ENCODE peak calls at places on chromosomes 5 and 9, in five cellular contexts. E is colonic mucosa, M is thoracic aorta, W is left ventricle myocardium inferior, F is HCT116. R is an unnamed sample.
A peak's percentile ranks its signal among the peaks of the same experiment; 100 is the strongest.

GRCh38 chr9:12813960-12814876 is 39.4 kb downstream of the LURAP1L start:
- DNase-seq in E (peak; percentile 68), M (peak; percentile 19), W (no peak), F (peak; percentile 97), R (peak; percentile 80)

GRCh38 chr9:136055715-136056545 is 39.2 kb downstream of the NACC2 start:
- DNase-seq in M (no peak), E (no peak), F (no peak), W (no peak), R (peak; percentile 10)

GRCh38 chr5:179137643-179138567 is 77.7 kb downstream of the ZNF354C start:
- DNase-seq in W (no peak), E (no peak), M (no peak), F (no peak), R (peak; percentile 60)

GRCh38 chr5:98635631-98636030 is 137.8 kb upstream of the RGMB start:
- DNase-seq in W (no peak), F (no peak), M (no peak), E (no peak), R (no peak)

GRCh38 chr5:177332031-177332895 is 19.2 kb downstream of the LMAN2 start:
- DNase-seq in W (no peak), M (no peak), E (no peak), F (no peak), R (no peak)

GRCh38 chr5:43354774-43355173 is 41.6 kb upstream of the HMGCS1 start:
- DNase-seq in F (no peak), E (no peak), W (no peak), M (no peak), R (no peak)

GRCh38 chr9:115237383-115238087 is 119.6 kb upstream of the TNC start:
- DNase-seq in F (no peak), W (peak; percentile 33), M (no peak), E (no peak), R (peak; percentile 78)

GRCh38 chr5:138234651-138235050 is 21.5 kb upstream of the CDC23 start:
- DNase-seq in W (no peak), E (no peak), F (no peak), M (no peak), R (no peak)

GRCh38 chr5:172596638-172597231 is 44.3 kb upstream of the NEURL1B start:
- DNase-seq in M (no peak), F (no peak), W (no peak), E (no peak), R (no peak)

GRCh38 chr9:75588808-75589207 is 301.7 kb upstream of the PCSK5 start:
- DNase-seq in E (no peak), M (no peak), W (no peak), F (no peak), R (no peak)

GRCh38 chr5:149212203-149212951 is 59.3 kb upstream of the AFAP1L1 start:
- DNase-seq in W (no peak), E (peak; percentile 31), F (no peak), M (no peak), R (no peak)

GRCh38 chr9:114500583-114501292 is 4.5 kb downstream of the WHRN start:
- DNase-seq in M (no peak), F (no peak), E (no peak), W (no peak), R (no peak)

GRCh38 chr9:24961787-24962186 is 416.1 kb upstream of the IZUMO3 start:
- DNase-seq in M (no peak), F (no peak), E (no peak), W (no peak), R (no peak)

GRCh38 chr9:123470991-123471770 is 115.2 kb downstream of the CRB2 start:
- DNase-seq in E (no peak), M (no peak), F (no peak), W (no peak), R (no peak)

GRCh38 chr5:107917983-107918382 is 247.2 kb upstream of the EFNA5 start:
- DNase-seq in F (no peak), W (no peak), E (no peak), M (no peak), R (no peak)

GRCh38 chr5:39225405-39226099 is 6.2 kb upstream of the FYB1 start:
- DNase-seq in M (no peak), W (no peak), F (no peak), E (no peak), R (no peak)

GRCh38 chr5:39223568-39224156 is 4.3 kb upstream of the FYB1 start:
- DNase-seq in W (no peak), M (no peak), E (no peak), F (no peak), R (no peak)

GRCh38 chr5:39224196-39224754 is 4.9 kb upstream of the FYB1 start:
- DNase-seq in F (no peak), E (peak; percentile 66), M (no peak), W (no peak), R (no peak)

GRCh38 chr5:39226558-39226957 is 7.2 kb upstream of the FYB1 start:
- DNase-seq in M (no peak), W (no peak), E (no peak), F (no peak), R (no peak)

DNA sequence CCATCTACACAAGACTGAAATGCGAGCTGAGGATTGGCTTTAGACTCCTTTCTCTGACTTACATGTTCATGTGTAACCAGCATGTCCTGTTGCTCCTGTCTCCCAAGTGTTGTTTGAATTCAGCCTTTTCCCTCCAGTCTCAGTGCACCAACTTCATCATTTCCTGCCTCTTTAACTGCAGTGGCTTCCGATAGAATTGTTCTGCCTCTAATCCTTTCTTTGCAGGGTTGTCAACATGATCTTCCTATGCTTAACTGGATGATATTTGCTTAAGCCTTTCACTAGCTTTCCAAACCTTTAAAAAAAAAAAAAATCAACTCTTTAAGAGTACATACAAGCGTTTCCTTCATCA is 6.7 kb upstream of the FYB1 start:
- DNase-seq in M (no peak), W (no peak), E (no peak), F (no peak), R (no peak)
- H3K4me1 ChIP-seq in M (no peaks in the 10 kb centered on the region), W (no peaks in the 10 kb centered on the region), E (peaks cover 10% of the 10 kb centered on the region), F (no peaks in the 10 kb centered on the region), R (no peaks in the 10 kb centered on the region)

DNA sequence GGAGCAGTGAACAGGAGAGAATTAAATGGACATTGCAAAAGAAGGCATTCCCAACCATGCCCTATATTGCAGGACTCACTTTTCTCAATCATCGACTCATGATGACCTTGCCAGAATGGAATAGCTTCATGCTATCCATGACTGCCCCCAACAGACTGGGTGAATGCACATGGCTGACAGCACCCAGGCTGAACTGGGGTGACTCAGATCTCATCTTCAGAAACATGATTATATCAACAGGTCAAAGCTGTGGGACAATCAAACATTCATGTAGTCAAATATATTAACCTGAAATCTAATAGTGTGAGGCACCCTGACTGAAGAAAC is 34.7 kb upstream of the MIER3 start:
- DNase-seq in W (no peak), M (no peak), E (no peak), F (no peak), R (no peak)
- H3K27ac ChIP-seq in W (no peak overlapping the region), M (no peak overlapping the region), E (no peak overlapping the region), F (no peak overlapping the region), R (no peak overlapping the region)

DNA sequence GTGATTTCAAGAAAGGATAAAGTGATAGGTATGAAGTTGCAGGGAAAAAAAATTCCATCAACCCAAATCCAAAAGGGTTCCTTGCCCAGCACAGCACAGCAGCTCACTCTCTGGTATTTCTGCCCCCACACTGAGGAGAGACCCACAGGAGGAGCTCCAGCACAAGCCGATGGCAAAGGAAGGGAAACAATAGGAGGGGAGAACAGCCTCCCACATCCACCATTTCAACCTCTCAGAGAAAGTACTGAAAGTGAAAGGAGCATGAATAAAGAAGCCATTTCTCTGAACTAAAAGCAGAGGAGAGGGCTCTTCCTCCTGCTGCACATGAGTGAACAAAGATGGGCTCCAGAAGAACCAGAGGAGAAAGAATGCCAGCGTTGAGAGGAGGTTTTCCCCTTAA is 54.9 kb upstream of the ZSWIM6 start:
- DNase-seq in F (no peak), E (no peak), W (no peak), M (no peak), R (no peak)
- TF ChIP-seq CTCF in F (no peak), E (no peak), W (peak; percentile 35), M (no peak), R (peak; percentile 13)

GRCh38 chr9:96176901-96177718 is 124.9 kb downstream of the HSD17B3 start:
- DNase-seq in F (no peak), E (peak; percentile 58), W (no peak), M (no peak), R (peak; percentile 33)

GRCh38 chr9:96173640-96174039 is 128.3 kb downstream of the HSD17B3 start:
- DNase-seq in W (no peak), F (no peak), E (no peak), M (no peak), R (no peak)

GRCh38 chr9:96177719-96178028 is 124.3 kb downstream of the HSD17B3 start:
- DNase-seq in F (no peak), E (no peak), M (no peak), W (no peak), R (no peak)

GRCh38 chr9:96172797-96173196 is 129.2 kb downstream of the HSD17B3 start:
- DNase-seq in W (no peak), M (no peak), F (no peak), E (no peak), R (no peak)

DNA sequence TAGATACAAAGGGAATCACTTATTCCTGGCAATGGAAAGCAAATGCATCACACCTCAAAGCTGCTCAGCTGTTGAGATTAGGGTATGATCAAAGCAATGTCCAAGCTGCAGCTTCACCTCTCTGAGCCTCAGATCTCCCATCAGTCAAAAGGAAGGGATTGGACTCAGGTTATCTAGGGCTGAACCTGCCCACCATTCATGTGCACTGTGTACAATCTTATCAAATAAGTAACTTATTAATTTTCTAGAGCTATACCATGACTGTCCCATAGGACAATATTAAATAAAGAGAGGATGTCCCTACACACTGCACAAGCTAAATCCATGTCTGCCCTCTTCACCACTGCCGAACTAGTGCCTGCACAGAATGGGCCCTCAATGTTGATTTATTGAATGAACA is 127.0 kb downstream of the HSD17B3 start:
- DNase-seq in E (no peak), W (no peak), F (no peak), M (no peak), R (no peak)
- H3K4me1 ChIP-seq in E (peaks cover 5% of the 10 kb centered on the region), W (peaks cover 5% of the 10 kb centered on the region), F (no peaks in the 10 kb centered on the region), M (no peaks in the 10 kb centered on the region), R (peaks cover 16% of the 10 kb centered on the region)

GRCh38 chr5:31617867-31618266 is 21.1 kb upstream of the PDZD2 start:
- DNase-seq in W (no peak), M (no peak), E (no peak), F (no peak), R (no peak)
- H3K27ac ChIP-seq in W (peak overlapping the region; percentile 74), M (no peak overlapping the region), E (no peak overlapping the region), F (no peak overlapping the region), R (no peak overlapping the region)

GRCh38 chr5:157520911-157521703 is 54.5 kb downstream of the ADAM19 start:
- DNase-seq in W (peak; percentile 41), E (no peak), F (no peak), M (peak; percentile 33), R (peak; percentile 78)
- TF ChIP-seq CTCF in W (peak; percentile 27), E (no peak), F (no peak), M (no peak), R (peak; percentile 21)

GRCh38 chr5:125719681-125720676 is 703.2 kb upstream of the GRAMD2B start:
- DNase-seq in W (no peak), F (no peak), E (peak; percentile 42), M (no peak), R (no peak)
- H3K4me1 ChIP-seq in W (no peaks in the 10 kb centered on the region), F (no peaks in the 10 kb centered on the region), E (no peaks in the 10 kb centered on the region), M (no peaks in the 10 kb centered on the region), R (no peaks in the 10 kb centered on the region)